ENCODE peak calls at places on chromosomes 11 and 22, in four cellular contexts. A is GM06990, W is OCI-LY7, S is tibial artery. Y is an unnamed sample.

GRCh38 chr11:63569570-63569969 is 6.4 kb upstream of the PLAAT2 start:
- DNase-seq in A (no peak), W (no peak), S (no peak), Y (no peak)

GRCh38 chr11:92697461-92698314 is 271.8 kb upstream of the MTNR1B start:
- DNase-seq in A (no peak), W (no peak), S (no peak), Y (no peak)

GRCh38 chr11:67285541-67286498 is 3.3 kb upstream of the ANKRD13D start:
- DNase-seq in A (no peak), W (no peak), S (no peak), Y (no peak)

GRCh38 chr22:48937032-48937639 is 890.5 kb downstream of the BRD1 start:
- DNase-seq in A (no peak), W (no peak), S (peak; percentile 39), Y (no peak)

GRCh38 chr11:125224391-125225015 is 60.0 kb downstream of the PKNOX2 start:
- DNase-seq in A (no peak), W (no peak), S (no peak), Y (no peak)

GRCh38 chr11:129785383-129786111 is 30.1 kb upstream of the TMEM45B start:
- DNase-seq in A (no peak), W (peak; percentile 2), S (no peak), Y (no peak)

GRCh38 chr22:37501176-37501609 is 15.0 kb upstream of the MFNG start:
- DNase-seq in A (no peak), W (no peak), S (no peak), Y (no peak)

GRCh38 chr11:62492586-62492985 is 54.0 kb downstream of the AHNAK start:
- DNase-seq in A (no peak), W (no peak), S (no peak), Y (no peak)

GRCh38 chr11:61626580-61627380 is 45.9 kb upstream of the SYT7 start:
- DNase-seq in A (no peak), W (no peak), S (no peak), Y (no peak)

GRCh38 chr11:118939948-118940598 is 14.3 kb upstream of the BCL9L start:
- DNase-seq in A (peak; percentile 55), W (peak; percentile 61), S (no peak), Y (no peak)

GRCh38 chr11:99376463-99376862 is 355.7 kb downstream of the CNTN5 start:
- DNase-seq in A (no peak), W (no peak), S (no peak), Y (no peak)

GRCh38 chr11:66957971-66958231 is 282 bp downstream of the PC start:
- DNase-seq in A (no peak), W (no peak), S (no peak), Y (no peak)

GRCh38 chr11:113554531-113554930 is 79.3 kb upstream of the DRD2 start:
- DNase-seq in A (no peak), W (peak; percentile 3), S (no peak), Y (no peak)

GRCh38 chr11:62905927-62906531 is 15.1 kb downstream of the CHRM1 start:
- DNase-seq in A (peak; percentile 36), W (peak; percentile 73), S (peak; percentile 88), Y (peak; percentile 25)

GRCh38 chr22:50218996-50219727 is 18.4 kb downstream of the SELENOO start:
- DNase-seq in A (no peak), W (no peak), S (no peak), Y (no peak)

GRCh38 chr11:35487532-35488078 is 37.8 kb downstream of the PAMR1 start:
- DNase-seq in A (no peak), W (peak; percentile 2), S (no peak), Y (no peak)

GRCh38 chr11:35485656-35486318 is 39.6 kb downstream of the PAMR1 start:
- DNase-seq in A (peak; percentile 44), W (peak; percentile 67), S (peak; percentile 77), Y (no peak)

GRCh38 chr11:35486934-35487333 is 38.5 kb downstream of the PAMR1 start:
- DNase-seq in A (no peak), W (no peak), S (no peak), Y (no peak)

GRCh38 chr11:35488117-35488516 is 37.3 kb downstream of the PAMR1 start:
- DNase-seq in A (no peak), W (no peak), S (no peak), Y (no peak)

DNA sequence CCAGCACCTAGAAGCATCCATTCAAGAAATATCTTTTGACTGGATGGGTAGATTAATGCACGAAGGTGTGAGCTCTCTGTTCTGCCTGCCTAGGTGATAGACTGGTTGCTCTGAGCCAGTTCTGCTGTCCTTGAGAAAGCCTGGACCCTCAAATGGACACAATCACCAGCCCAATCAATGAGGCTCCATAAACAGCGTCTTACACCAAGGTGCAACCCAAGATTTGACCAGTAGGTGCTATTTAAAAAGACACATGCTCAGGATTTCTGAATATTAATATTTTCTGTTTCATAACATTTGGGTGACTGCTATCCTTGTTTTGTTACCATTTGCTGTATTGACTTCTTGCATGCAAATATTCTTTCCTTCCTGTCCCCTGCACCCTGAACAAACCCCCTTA is 39.0 kb downstream of the PAMR1 start:
- DNase-seq in A (no peak), W (no peak), S (no peak), Y (no peak)
- TF ChIP-seq CTCF in A (no peak), W (no peak), S (no peak), Y (no peak)

DNA sequence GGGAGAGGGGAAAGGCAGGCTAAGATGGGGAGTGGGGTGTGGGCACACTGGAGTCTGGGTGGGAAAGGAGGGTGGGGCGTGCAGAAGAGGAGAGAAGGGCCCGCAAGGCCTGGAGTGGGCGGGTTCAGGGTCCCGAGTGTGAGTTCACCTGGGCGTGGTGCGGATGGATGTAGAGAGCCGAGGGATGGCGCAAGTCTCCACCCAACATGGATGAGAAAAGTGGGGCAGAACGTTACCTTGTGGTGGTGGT is 364 bp upstream of the ABCC8 start:
- DNase-seq in A (no peak), W (no peak), S (no peak), Y (no peak)
- H3K4me3 ChIP-seq in A (no peak overlapping the region), W (no peak overlapping the region), S (no peak overlapping the region), Y (no peak overlapping the region)

GRCh38 chr11:77115181-77115611 is 12.6 kb downstream of the OMP start:
- DNase-seq in A (no peak), W (no peak), S (no peak), Y (no peak)
- TF ChIP-seq CTCF in A (no peak), W (peak; percentile 43), S (no peak), Y (no peak)

GRCh38 chr11:117814766-117815261 is 9.7 kb downstream of the FXYD2 start:
- DNase-seq in A (peak; percentile 87), W (peak; percentile 62), S (no peak), Y (no peak)
- H3K4me3 ChIP-seq in A (peak overlapping the region; percentile 47), W (peak overlapping the region; percentile 26), S (no peak overlapping the region), Y (no peak overlapping the region)

GRCh38 chr11:17352925-17353227 is 1.3 kb downstream of the NCR3LG1 start:
- DNase-seq in A (peak; percentile 33), W (peak; percentile 65), S (peak; percentile 69), Y (no peak)

GRCh38 chr11:17350455-17351170 is 987 bp upstream of the NCR3LG1 start:
- DNase-seq in A (no peak), W (no peak), S (no peak), Y (no peak)

GRCh38 chr11:17351510-17352176 is at the start of gene NCR3LG1:
- DNase-seq in A (peak; percentile 41), W (peak; percentile 42), S (peak; percentile 83), Y (no peak)

GRCh38 chr11:17353228-17354021 is 1.8 kb downstream of the NCR3LG1 start:
- DNase-seq in A (peak; percentile 39), W (peak; percentile 69), S (peak; percentile 79), Y (no peak)

DNA sequence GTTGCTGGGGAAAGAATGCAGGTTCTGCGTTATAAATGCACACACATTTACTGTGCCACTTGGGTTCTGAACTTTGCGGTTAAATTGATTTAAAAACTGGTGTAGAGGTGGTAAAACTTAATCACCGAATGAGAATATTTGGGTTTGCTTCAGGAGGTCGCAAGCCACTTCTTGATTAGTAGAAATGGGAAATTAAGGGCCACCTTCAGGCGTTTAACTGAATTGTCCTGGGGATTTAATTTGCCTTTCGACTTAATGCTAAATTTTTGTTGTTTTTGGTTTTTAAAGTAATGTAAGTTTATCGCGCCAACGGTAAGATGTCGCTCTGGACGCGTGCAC is 460 bp upstream of the NCR3LG1 start:
- DNase-seq in A (no peak), W (no peak), S (no peak), Y (no peak)
- TF ChIP-seq CTCF in A (no peak), W (peak; percentile 55), S (peak; percentile 18), Y (peak; percentile 25)

GRCh38 chr22:44304354-44304753 is 8.4 kb downstream of the SHISAL1 start:
- DNase-seq in A (no peak), W (no peak), S (no peak), Y (peak; percentile 18)

GRCh38 chr22:44307509-44308169 is 5.1 kb downstream of the SHISAL1 start:
- DNase-seq in A (no peak), W (no peak), S (no peak), Y (no peak)

GRCh38 chr22:44305888-44306287 is 6.9 kb downstream of the SHISAL1 start:
- DNase-seq in A (no peak), W (no peak), S (no peak), Y (no peak)

GRCh38 chr22:44304906-44305305 is 7.8 kb downstream of the SHISAL1 start:
- DNase-seq in A (no peak), W (no peak), S (no peak), Y (no peak)

GRCh38 chr22:44305455-44305854 is 7.3 kb downstream of the SHISAL1 start:
- DNase-seq in A (no peak), W (no peak), S (no peak), Y (no peak)
- H3K4me3 ChIP-seq in A (no peak overlapping the region), W (no peak overlapping the region), S (no peak overlapping the region), Y (no peak overlapping the region)

GRCh38 chr11:13301522-13301921 is 23.9 kb downstream of the BMAL1 start:
- DNase-seq in A (no peak), W (no peak), S (no peak), Y (no peak)

GRCh38 chr11:13302440-13302958 is 24.9 kb downstream of the BMAL1 start:
- DNase-seq in A (no peak), W (no peak), S (no peak), Y (no peak)

GRCh38 chr11:13303668-13304649 is 26.4 kb downstream of the BMAL1 start:
- DNase-seq in A (no peak), W (peak; percentile 8), S (no peak), Y (no peak)

GRCh38 chr11:13308704-13309103 is 31.1 kb downstream of the BMAL1 start:
- DNase-seq in A (no peak), W (no peak), S (no peak), Y (no peak)

DNA sequence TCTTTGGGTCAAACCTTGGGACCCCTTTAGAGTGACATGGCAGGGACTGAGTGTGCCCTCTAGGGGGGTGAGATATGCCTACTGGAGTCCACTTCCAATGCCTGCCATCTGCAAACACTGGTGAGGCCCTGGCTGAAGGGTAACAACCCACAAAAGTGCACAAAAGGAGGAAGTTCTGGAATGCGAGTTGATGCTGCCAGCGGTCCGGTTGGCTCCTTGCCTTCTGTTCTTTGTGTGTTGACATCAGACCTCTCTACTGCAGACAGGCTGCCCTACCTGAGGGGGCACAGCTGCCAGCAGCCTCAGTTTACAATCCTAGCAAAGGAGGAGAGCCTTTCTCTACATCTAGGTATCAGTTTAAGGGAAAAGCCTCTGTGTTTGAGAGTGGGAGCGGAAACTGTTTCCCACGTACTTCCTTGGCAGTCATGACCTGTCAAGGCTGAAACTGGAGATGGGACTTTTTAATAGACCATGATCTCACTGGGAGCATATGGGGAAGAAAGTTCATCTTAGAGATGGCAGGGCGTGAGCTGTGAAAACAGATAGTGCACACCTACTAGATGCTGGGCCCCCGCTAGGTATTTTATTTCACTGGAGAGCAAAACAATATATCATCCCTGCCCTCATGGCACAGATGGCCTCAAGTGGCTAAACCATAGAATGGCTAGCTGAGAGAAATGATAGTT is 27.2 kb downstream of the BMAL1 start:
- DNase-seq in A (no peak), W (no peak), S (no peak), Y (no peak)
- TF ChIP-seq CTCF in A (no peak), W (no peak), S (no peak), Y (no peak)